ENCODE peak calls at places on chromosomes 3 and 15, in ten cellular contexts. K is RWPE1; C is stimulated activated CD4-positive, alpha-beta T cell treated with anti-CD3 and anti-CD28 coated beads, Interleukin-12 subunit alpha, Interleukin-12 subunit beta, amount 100 ng/mL, for 4 hours; S is NCI-H2081; B is endothelial cell of umbilical vein; L is HS-5; Z is left cardiac atrium; D is KG1; M is activated T-helper 2 cell treated with anti-CD3 and anti-CD28 coated beads, Interferon-gamma antibody, Interleukin-2, Interleukin-4, amounts not matched to agents 10 μg/mL and 5 μg/mL and 100 μg/mL, durations not matched to agents 14 hours and 24 hours and 36 hours; I is RWPE2. J is an unnamed sample.

GRCh38 chr3:131216801-131217200 is 164.8 kb upstream of the NUDT16 start:
- DNase-seq in K (peak; percentile 34), C (no peak), S (no peak), B (peak; percentile 53), L (peak; percentile 47), Z (peak; percentile 64), D (no peak), M (no peak), I (no peak), J (peak; percentile 96)

GRCh38 chr3:9622438-9622837 is 26.9 kb upstream of the MTMR14 start:
- DNase-seq in K (no peak), C (no peak), S (no peak), B (no peak), L (no peak), Z (no peak), D (no peak), M (no peak), I (no peak), J (no peak)

GRCh38 chr3:86554346-86554745 is 436.6 kb downstream of the VGLL3 start:
- DNase-seq in K (no peak), C (no peak), S (no peak), B (no peak), L (no peak), Z (no peak), D (no peak), M (no peak), I (no peak), J (no peak)

GRCh38 chr3:47475029-47475569 is 642 bp downstream of the SCAP start:
- DNase-seq in K (peak; percentile 5), C (no peak), S (no peak), B (peak; percentile 63), L (no peak), Z (no peak), D (peak; percentile 15), M (no peak), I (no peak), J (no peak)

GRCh38 chr3:146334151-146334550 is 83.2 kb upstream of the PLSCR4 start:
- DNase-seq in K (no peak), C (no peak), S (no peak), B (peak; percentile 46), L (no peak), Z (peak; percentile 34), D (no peak), M (no peak), I (no peak), J (no peak)

GRCh38 chr3:175224051-175224450 is 364.9 kb downstream of the NAALADL2 start:
- DNase-seq in K (no peak), C (no peak), S (peak; percentile 28), B (peak; percentile 7), L (no peak), Z (peak; percentile 64), D (no peak), M (no peak), I (no peak), J (no peak)

GRCh38 chr3:64958187-64958586 is 270.4 kb upstream of the ADAMTS9 start:
- DNase-seq in K (no peak), C (no peak), S (no peak), B (no peak), L (no peak), Z (no peak), D (no peak), M (no peak), I (no peak), J (no peak)

GRCh38 chr15:90203922-90204321 is 2.8 kb downstream of the SEMA4B start:
- DNase-seq in K (no peak), C (no peak), S (peak; percentile 42), B (no peak), L (no peak), Z (no peak), D (no peak), M (no peak), I (no peak), J (peak; percentile 88)

GRCh38 chr15:48388017-48388936 is 57.0 kb downstream of the DUT start:
- DNase-seq in K (no peak), C (no peak), S (no peak), B (no peak), L (no peak), Z (no peak), D (no peak), M (no peak), I (no peak), J (no peak)

GRCh38 chr3:108053025-108053424 is 37.8 kb downstream of the CD47 start:
- DNase-seq in K (peak; percentile 7), C (no peak), S (no peak), B (no peak), L (no peak), Z (no peak), D (no peak), M (no peak), I (no peak), J (no peak)

GRCh38 chr15:27359586-27359985 is 388.6 kb downstream of the GABRG3 start:
- DNase-seq in K (no peak), C (no peak), S (no peak), B (no peak), L (no peak), Z (no peak), D (no peak), M (no peak), I (no peak), J (no peak)

GRCh38 chr3:14452676-14453367 is 50.4 kb downstream of the SLC6A6 start:
- DNase-seq in K (peak; percentile 72), C (no peak), S (peak; percentile 87), B (peak; percentile 100), L (peak; percentile 67), Z (peak; percentile 92), D (no peak), M (no peak), I (no peak), J (peak; percentile 85)

GRCh38 chr3:147963711-147964110 is 554.5 kb downstream of the ZIC1 start:
- DNase-seq in K (no peak), C (no peak), S (no peak), B (no peak), L (no peak), Z (no peak), D (no peak), M (no peak), I (no peak), J (no peak)

GRCh38 chr3:78506038-78506437 is 1261.8 kb downstream of the ROBO1 start:
- DNase-seq in K (no peak), C (no peak), S (no peak), B (no peak), L (no peak), Z (no peak), D (no peak), M (no peak), I (no peak), J (no peak)

GRCh38 chr3:9179826-9180763 is 69.4 kb downstream of the SRGAP3 start:
- DNase-seq in K (no peak), C (no peak), S (no peak), B (no peak), L (no peak), Z (no peak), D (peak; percentile 43), M (no peak), I (no peak), J (no peak)

GRCh38 chr15:86555939-86556725 is 476.5 kb downstream of the AGBL1 start:
- DNase-seq in K (peak; percentile 8), C (no peak), S (peak; percentile 19), B (no peak), L (no peak), Z (no peak), D (no peak), M (no peak), I (no peak), J (no peak)

GRCh38 chr3:60609446-60609845 is 641.8 kb downstream of the FHIT start:
- DNase-seq in K (no peak), C (no peak), S (no peak), B (no peak), L (no peak), Z (no peak), D (no peak), M (no peak), I (no peak), J (no peak)